ENCODE peak calls at places on chromosomes 16 and 17, in eight cellular contexts. G is A549, U is cardiac fibroblast, M is brain microvascular endothelial cell, L is GM20000, I is mucosa of descending colon, T is GM12865, H is mesothelial cell of epicardium. V is an unnamed sample.

GRCh38 chr17:933168-934083 is 46.1 kb downstream of the NXN start:
- DNase-seq in G (peak), U (peak), M (peak), L (no peak), I (peak), T (no peak), H (no peak), V (peak)

GRCh38 chr16:22727285-22728166 is 86.4 kb upstream of the HS3ST2 start:
- DNase-seq in G (no peak), U (no peak), M (no peak), L (no peak), I (no peak), T (no peak), H (no peak), V (no peak)

GRCh38 chr17:21397341-21398050 is 21.3 kb downstream of the KCNJ12 start:
- DNase-seq in G (no peak), U (peak), M (peak), L (no peak), I (no peak), T (no peak), H (no peak), V (peak)

GRCh38 chr17:79842656-79843474 is 3.6 kb upstream of the CBX4 start:
- DNase-seq in G (no peak), U (peak), M (no peak), L (peak), I (no peak), T (peak), H (no peak), V (peak)

GRCh38 chr17:2822358-2822757 is 26.1 kb downstream of the RAP1GAP2 start:
- DNase-seq in G (no peak), U (no peak), M (no peak), L (no peak), I (no peak), T (no peak), H (no peak), V (no peak)

GRCh38 chr17:9306086-9306485 is 269.5 kb downstream of the STX8 start:
- DNase-seq in G (peak), U (peak), M (no peak), L (no peak), I (no peak), T (no peak), H (no peak), V (no peak)

GRCh38 chr16:75263963-75264445 is 12.6 kb upstream of the BCAR1 start:
- DNase-seq in G (no peak), U (peak), M (no peak), L (no peak), I (no peak), T (no peak), H (no peak), V (no peak)

GRCh38 chr17:34370997-34371395 is 8.0 kb upstream of the CCL1 start:
- DNase-seq in G (no peak), U (peak), M (no peak), L (no peak), I (no peak), T (peak), H (no peak), V (peak)

GRCh38 chr16:87161822-87162676 is 155.1 kb downstream of the C16orf95 start:
- DNase-seq in G (no peak), U (no peak), M (no peak), L (no peak), I (no peak), T (peak), H (no peak), V (no peak)

GRCh38 chr16:19680972-19681371 is 37.1 kb downstream of the KNOP1 start:
- DNase-seq in G (no peak), U (no peak), M (no peak), L (no peak), I (no peak), T (no peak), H (no peak), V (no peak)
- TF ChIP-seq CTCF in G (no peak), U (peak), M (peak), L (no peak), I (no peak), T (no peak), H (no peak), V (peak)

GRCh38 chr17:75591722-75592302 is 4.2 kb downstream of the MYO15B start:
- DNase-seq in G (no peak), U (no peak), M (no peak), L (no peak), I (no peak), T (no peak), H (no peak), V (no peak)
- TF ChIP-seq CTCF in G (no peak), U (no peak), M (no peak), L (no peak), I (no peak), T (no peak), H (no peak), V (no peak)

DNA sequence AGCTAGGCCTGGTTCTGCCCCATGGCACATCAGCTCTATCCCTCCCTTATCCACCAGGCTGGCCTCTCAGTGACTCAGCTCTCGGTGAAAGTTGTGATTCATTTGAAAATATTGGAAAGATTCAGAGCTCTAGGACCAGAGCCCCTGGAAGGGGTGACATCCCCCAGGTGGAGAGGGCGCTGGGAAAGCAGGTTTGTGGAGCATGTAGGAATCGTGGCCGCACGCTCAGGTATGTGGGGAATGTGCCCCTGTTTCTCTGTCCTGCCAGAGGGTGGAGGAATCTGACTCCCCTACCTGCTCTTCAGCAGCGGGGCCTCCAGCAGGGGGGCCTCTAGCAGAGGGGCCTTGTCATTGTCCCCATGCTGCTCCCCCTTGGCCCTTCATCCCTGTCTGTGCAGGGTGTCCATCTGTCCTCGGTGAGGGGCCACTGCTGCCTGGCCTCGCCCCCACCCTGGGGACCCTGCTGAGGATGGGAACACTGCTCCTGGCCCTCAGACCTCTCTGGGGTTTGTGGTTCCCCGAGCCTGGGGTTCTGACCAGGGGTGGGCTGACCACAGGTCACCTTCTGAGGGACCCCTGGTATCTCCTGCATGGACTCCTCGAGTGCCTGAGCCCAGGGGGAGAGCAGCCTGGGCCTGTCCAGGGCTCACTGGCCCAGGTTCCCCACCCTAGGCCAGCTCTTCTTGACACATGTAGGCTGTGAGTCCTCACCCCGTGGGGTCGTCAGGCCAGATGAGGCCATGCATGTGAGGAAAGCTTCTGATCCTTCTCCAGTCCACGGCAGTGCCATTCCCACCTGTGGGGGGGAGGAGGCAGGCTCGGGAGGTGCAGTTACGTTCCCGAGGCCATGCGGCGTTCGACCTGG is 47.5 kb downstream of the NT5M start:
- DNase-seq in G (no peak), U (peak), M (peak), L (no peak), I (no peak), T (no peak), H (no peak), V (peak)
- TF ChIP-seq CTCF in G (no peak), U (no peak), M (peak), L (no peak), I (no peak), T (no peak), H (no peak), V (no peak)

GRCh38 chr16:77721752-77722314 is 481 bp upstream of the NUDT7 start:
- DNase-seq in G (no peak), U (no peak), M (no peak), L (no peak), I (no peak), T (no peak), H (no peak), V (no peak)

GRCh38 chr16:77723108-77723514 is 797 bp downstream of the NUDT7 start:
- DNase-seq in G (no peak), U (peak), M (no peak), L (peak), I (no peak), T (no peak), H (no peak), V (peak)

GRCh38 chr16:77724174-77724573 is 1.9 kb downstream of the NUDT7 start:
- DNase-seq in G (no peak), U (no peak), M (no peak), L (no peak), I (no peak), T (no peak), H (no peak), V (no peak)

DNA sequence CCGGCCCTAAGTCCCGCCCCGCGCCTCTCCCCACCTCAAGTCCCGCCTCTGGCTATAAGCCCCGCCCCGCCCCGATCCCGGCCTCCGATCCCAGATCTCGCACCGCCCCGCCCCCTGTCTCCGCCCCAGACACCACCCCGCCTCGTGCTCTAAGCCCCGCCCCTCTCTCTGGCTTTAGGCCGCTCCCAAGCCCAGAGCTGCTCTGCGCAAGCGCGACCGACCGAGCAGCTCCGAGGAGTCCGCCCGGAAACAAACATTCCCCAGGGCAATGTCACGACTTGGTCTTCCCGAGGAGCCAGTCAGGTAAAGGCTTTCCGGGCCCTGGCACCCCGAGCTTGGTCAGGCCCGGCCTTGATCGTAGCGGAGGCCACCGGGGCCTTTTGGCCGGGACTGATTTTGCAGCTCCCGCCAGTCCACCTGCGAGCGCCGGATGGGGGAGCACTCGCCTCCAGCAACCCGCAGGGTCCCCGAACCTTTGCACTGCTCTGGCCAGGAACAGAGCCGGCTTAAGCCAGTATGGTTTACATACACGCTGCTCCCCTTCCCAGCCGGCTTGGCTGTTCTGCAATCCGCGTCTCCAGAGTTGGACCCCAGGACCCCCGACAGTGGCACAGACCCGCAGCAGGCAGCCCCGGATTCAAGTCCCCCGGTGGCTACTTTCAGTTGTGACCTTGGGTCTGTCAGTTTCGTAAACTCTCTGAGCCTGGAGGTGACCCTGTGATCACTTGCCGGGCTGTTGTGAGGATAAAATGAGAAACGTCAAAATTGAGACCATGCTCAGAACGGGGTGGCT is at the start of gene NUDT7:
- DNase-seq in G (peak), U (peak), M (peak), L (peak), I (peak), T (peak), H (peak), V (peak)
- TF ChIP-seq CTCF in G (peak), U (no peak), M (peak), L (peak), I (no peak), T (peak), H (no peak), V (no peak)

GRCh38 chr17:66858182-66859083 is 23.5 kb downstream of the CACNG5 start:
- DNase-seq in G (no peak), U (no peak), M (no peak), L (no peak), I (no peak), T (no peak), H (no peak), V (no peak)

GRCh38 chr17:66860204-66860603 is 25.3 kb downstream of the CACNG5 start:
- DNase-seq in G (no peak), U (no peak), M (no peak), L (no peak), I (no peak), T (no peak), H (no peak), V (no peak)

GRCh38 chr17:66850692-66851091 is 15.8 kb downstream of the CACNG5 start:
- DNase-seq in G (no peak), U (no peak), M (no peak), L (no peak), I (no peak), T (peak), H (no peak), V (no peak)

GRCh38 chr17:66849851-66850580 is 15.1 kb downstream of the CACNG5 start:
- DNase-seq in G (no peak), U (no peak), M (no peak), L (no peak), I (no peak), T (no peak), H (no peak), V (no peak)

GRCh38 chr17:66855204-66855603 is 20.3 kb downstream of the CACNG5 start:
- DNase-seq in G (no peak), U (peak), M (no peak), L (no peak), I (no peak), T (peak), H (no peak), V (no peak)
- TF ChIP-seq CTCF in G (peak), U (peak), M (peak), L (peak), I (no peak), T (peak), H (peak), V (peak)

DNA sequence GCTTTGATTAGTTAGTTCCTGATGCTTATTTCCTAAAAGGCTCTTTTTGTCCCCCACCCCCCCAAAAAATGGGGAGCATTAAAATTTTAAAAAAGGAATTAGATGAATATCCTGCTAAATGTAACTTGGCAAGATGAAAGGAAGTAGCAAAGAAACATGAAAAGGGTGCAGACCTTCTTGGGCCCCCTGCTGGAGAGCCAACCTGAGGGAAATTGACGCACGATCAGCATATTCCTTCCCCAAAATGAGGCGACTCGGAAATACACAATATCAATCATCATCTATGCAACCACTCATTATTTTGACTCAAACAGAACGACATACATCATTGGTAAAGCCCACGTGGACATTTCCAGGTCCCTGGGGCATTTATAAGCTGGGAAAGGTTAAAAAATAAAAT is 59.7 kb downstream of the GRIN2A start:
- DNase-seq in G (peak), U (peak), M (no peak), L (no peak), I (no peak), T (peak), H (no peak), V (no peak)
- TF ChIP-seq CTCF in G (peak), U (peak), M (peak), L (peak), I (no peak), T (peak), H (peak), V (peak)

DNA sequence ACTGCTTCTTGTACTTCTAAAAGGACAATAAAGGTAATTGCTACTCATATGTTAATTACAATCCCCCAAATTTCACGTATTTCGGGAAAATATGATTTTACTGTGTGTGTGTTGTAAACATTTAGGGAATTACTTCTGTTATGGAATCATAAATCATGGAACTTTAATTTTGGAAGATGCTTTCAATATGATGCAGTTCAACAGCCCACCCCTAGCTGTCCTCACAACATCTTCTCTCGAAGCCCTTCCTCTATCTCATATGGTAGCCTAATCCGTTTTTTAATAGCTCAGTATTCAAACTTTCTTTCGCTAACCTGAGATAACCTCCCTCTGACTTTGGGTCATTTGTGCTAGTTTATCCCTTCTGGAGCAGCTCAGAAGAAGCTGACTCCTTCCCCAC is 78.4 kb downstream of the ANKFN1 start:
- DNase-seq in G (no peak), U (no peak), M (no peak), L (no peak), I (no peak), T (no peak), H (no peak), V (peak)
- TF ChIP-seq CTCF in G (no peak), U (no peak), M (no peak), L (no peak), I (no peak), T (no peak), H (no peak), V (no peak)

DNA sequence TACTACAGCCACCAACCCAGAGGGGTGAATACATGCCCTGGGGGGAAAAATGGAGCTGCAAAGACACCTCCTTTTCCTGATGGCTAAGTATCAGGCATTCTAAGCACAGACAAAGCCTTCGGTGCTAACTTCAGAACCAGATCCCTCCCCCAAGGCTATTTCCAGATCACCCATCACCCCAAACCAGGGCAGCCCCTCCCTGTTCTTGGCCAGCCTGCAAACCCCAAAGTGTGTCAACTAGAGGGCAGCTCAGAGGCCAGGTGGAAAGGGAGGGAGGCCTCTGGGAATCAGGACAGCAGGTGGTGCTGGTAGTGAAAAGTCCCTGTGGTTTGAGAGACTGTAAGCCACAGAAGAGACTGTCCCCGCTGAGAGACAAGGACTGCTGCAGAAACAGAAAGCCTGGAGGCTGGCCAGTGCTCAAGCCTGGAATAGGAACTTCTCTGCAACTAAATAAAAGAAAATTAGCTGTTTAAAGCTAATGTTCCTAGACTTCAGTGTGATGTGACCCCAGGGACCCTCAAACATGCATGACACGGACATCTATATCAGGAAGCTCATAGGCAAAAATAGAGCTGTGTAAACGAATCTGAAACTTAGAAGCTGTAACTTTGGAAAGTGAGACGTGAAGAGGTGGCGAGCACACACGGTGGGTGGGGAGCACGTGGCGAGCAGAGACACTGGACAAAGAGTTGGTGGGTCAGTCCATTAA is 9.1 kb downstream of the TUBG1 start:
- DNase-seq in G (peak), U (no peak), M (no peak), L (peak), I (peak), T (peak), H (no peak), V (no peak)
- TF ChIP-seq CTCF in G (peak), U (no peak), M (no peak), L (peak), I (peak), T (peak), H (no peak), V (no peak)

V was measured in foreskin fibroblast.